ENCODE peak calls at places on chromosomes 13 and 19, in five cellular contexts. W, Y, X, P and B are unnamed samples. For H3K9me3, the result is how much of the 10 kb centered on the place peaks cover.

GRCh38 chr13:113077566-113077952 is 28.0 kb upstream of the F7 start:
- DNase-seq in W (no peak), Y (no peak), X (no peak), P (no peak), B (no peak)

GRCh38 chr19:42433503-42434260 is 6.5 kb upstream of the LIPE start:
- DNase-seq in W (no peak), Y (peak), X (peak), P (peak), B (peak)

GRCh38 chr13:99353836-99354235 is 46.6 kb upstream of the GPR183 start:
- DNase-seq in W (no peak), Y (peak), X (no peak), P (no peak), B (no peak)

GRCh38 chr13:90445179-90445578 is 902.3 kb upstream of the MIR17HG start:
- DNase-seq in W (no peak), Y (no peak), X (no peak), P (peak), B (no peak)

GRCh38 chr13:26425439-26426358 is 131.8 kb upstream of the WASF3 start:
- DNase-seq in W (no peak), Y (no peak), X (peak), P (no peak), B (no peak)

GRCh38 chr13:26882731-26883130 is 122.1 kb upstream of the GPR12 start:
- DNase-seq in W (no peak), Y (no peak), X (no peak), P (no peak), B (no peak)

GRCh38 chr19:38729653-38730469 is 14.4 kb downstream of the CAPN12 start:
- DNase-seq in W (no peak), Y (peak), X (peak), P (peak), B (peak)

GRCh38 chr19:18519962-18520847 is 1.7 kb downstream of the ELL start:
- DNase-seq in W (no peak), Y (peak), X (peak), P (peak), B (peak)

GRCh38 chr13:99367663-99368448 is 60.7 kb upstream of the GPR183 start:
- DNase-seq in W (no peak), Y (peak), X (no peak), P (no peak), B (no peak)

GRCh38 chr13:113192902-113193301 is 15.6 kb downstream of the PCID2 start:
- DNase-seq in W (no peak), Y (no peak), X (no peak), P (no peak), B (no peak)

GRCh38 chr13:94703721-94704314 is 8.5 kb downstream of the SOX21 start:
- DNase-seq in W (no peak), Y (peak), X (no peak), P (peak), B (no peak)

GRCh38 chr13:35140321-35140720 is 198.3 kb downstream of the NBEA start:
- DNase-seq in W (no peak), Y (no peak), X (no peak), P (no peak), B (no peak)

GRCh38 chr13:82758056-82758455 is 1124.2 kb downstream of the SLITRK1 start:
- DNase-seq in W (no peak), Y (peak), X (no peak), P (peak), B (no peak)

GRCh38 chr13:99743079-99743478 is 228.5 kb downstream of the ZIC5 start:
- DNase-seq in W (no peak), Y (peak), X (no peak), P (peak), B (no peak)

GRCh38 chr13:28159057-28159456 is 20.7 kb downstream of the PAN3 start:
- DNase-seq in W (no peak), Y (no peak), X (no peak), P (no peak), B (no peak)

GRCh38 chr13:86581711-86582110 is 782.5 kb upstream of the SLITRK6 start:
- DNase-seq in W (no peak), Y (no peak), X (no peak), P (no peak), B (no peak)

GRCh38 chr19:7139095-7139494 is 69.6 kb downstream of the ZNF557 start:
- DNase-seq in W (no peak), Y (no peak), X (no peak), P (no peak), B (no peak)

GRCh38 chr13:110856941-110857835 is 57.7 kb downstream of the ANKRD10 start:
- DNase-seq in W (no peak), Y (no peak), X (no peak), P (no peak), B (no peak)

GRCh38 chr13:39051157-39051556 is 12.9 kb downstream of the NHLRC3 start:
- DNase-seq in W (no peak), Y (no peak), X (no peak), P (peak), B (peak)

GRCh38 chr13:50901701-50902100 is 7.9 kb upstream of the RNASEH2B start:
- DNase-seq in W (no peak), Y (no peak), X (no peak), P (no peak), B (no peak)

GRCh38 chr19:7670790-7671189 is 1.9 kb downstream of the RETN start:
- DNase-seq in W (no peak), Y (peak), X (no peak), P (no peak), B (no peak)

GRCh38 chr13:100245099-100245498 is 156.2 kb downstream of the PCCA start:
- DNase-seq in W (no peak), Y (no peak), X (no peak), P (no peak), B (no peak)

GRCh38 chr19:23283925-23284324 is 33.7 kb upstream of the ZNF724 start:
- DNase-seq in W (no peak), Y (peak), X (peak), P (peak), B (peak)

GRCh38 chr13:95267662-95268369 is 33.4 kb downstream of the ABCC4 start:
- DNase-seq in W (no peak), Y (no peak), X (no peak), P (no peak), B (no peak)

GRCh38 chr19:8820234-8820633 is 11.9 kb downstream of the ZNF558 start:
- DNase-seq in W (no peak), Y (no peak), X (no peak), P (no peak), B (no peak)

GRCh38 chr13:42865703-42866102 is 84.3 kb downstream of the FAM216B start:
- DNase-seq in W (no peak), Y (no peak), X (no peak), P (no peak), B (no peak)

GRCh38 chr19:29781582-29782580 is 29.9 kb upstream of the CCNE1 start:
- DNase-seq in W (no peak), Y (no peak), X (no peak), P (no peak), B (no peak)

GRCh38 chr13:41306271-41307150 is 4.6 kb upstream of the NAA16 start:
- DNase-seq in W (no peak), Y (no peak), X (no peak), P (no peak), B (no peak)

GRCh38 chr13:101529419-101529818 is 76.9 kb downstream of the ITGBL1 start:
- DNase-seq in W (no peak), Y (no peak), X (no peak), P (no peak), B (no peak)

GRCh38 chr19:21835810-21836444 is at the start of gene ZNF43:
- DNase-seq in W (peak), Y (peak), X (peak), P (peak), B (peak)

GRCh38 chr19:1093811-1094553 is 1.2 kb downstream of the POLR2E start:
- DNase-seq in W (no peak), Y (no peak), X (no peak), P (no peak), B (no peak)

GRCh38 chr13:42119875-42120274 is 71.4 kb downstream of the DGKH start:
- DNase-seq in W (no peak), Y (no peak), X (no peak), P (no peak), B (no peak)

GRCh38 chr13:75217949-75218348 is 264.0 kb downstream of the TBC1D4 start:
- DNase-seq in W (no peak), Y (no peak), X (no peak), P (peak), B (no peak)

GRCh38 chr13:21673592-21674270 is 2.9 kb downstream of the FGF9 start:
- DNase-seq in W (no peak), Y (peak), X (no peak), P (peak), B (peak)

GRCh38 chr19:11581740-11582139 is 4.3 kb upstream of the ACP5 start:
- DNase-seq in W (no peak), Y (no peak), X (no peak), P (no peak), B (peak)

GRCh38 chr19:18629166-18630088 is 7.4 kb upstream of the KLHL26 start:
- DNase-seq in W (no peak), Y (no peak), X (no peak), P (peak), B (no peak)

GRCh38 chr19:47609885-47610545 is 1.1 kb downstream of the BICRA start:
- DNase-seq in W (no peak), Y (peak), X (peak), P (peak), B (peak)

GRCh38 chr13:66489586-66489985 is 740.5 kb downstream of the PCDH9 start:
- DNase-seq in W (no peak), Y (no peak), X (no peak), P (no peak), B (no peak)
- H3K4me3 ChIP-seq in W (no peak), Y (no peak), X (no peak), P (no peak), B (no peak)

GRCh38 chr19:36420961-36421748 is 2.7 kb upstream of the ZFP82 start:
- DNase-seq in W (no peak), Y (no peak), X (peak), P (peak), B (no peak)
- H3K27ac ChIP-seq in W (peak), Y (no peak), X (peak), P (no peak), B (no peak)

GRCh38 chr19:14719162-14719561 is 29.3 kb downstream of the ZNF333 start:
- DNase-seq in W (no peak), Y (no peak), X (no peak), P (no peak), B (no peak)
- H3K9me3 ChIP-seq in W (half or more), Y (half or more), X (half or more), P (under half), B (under half)

DNA sequence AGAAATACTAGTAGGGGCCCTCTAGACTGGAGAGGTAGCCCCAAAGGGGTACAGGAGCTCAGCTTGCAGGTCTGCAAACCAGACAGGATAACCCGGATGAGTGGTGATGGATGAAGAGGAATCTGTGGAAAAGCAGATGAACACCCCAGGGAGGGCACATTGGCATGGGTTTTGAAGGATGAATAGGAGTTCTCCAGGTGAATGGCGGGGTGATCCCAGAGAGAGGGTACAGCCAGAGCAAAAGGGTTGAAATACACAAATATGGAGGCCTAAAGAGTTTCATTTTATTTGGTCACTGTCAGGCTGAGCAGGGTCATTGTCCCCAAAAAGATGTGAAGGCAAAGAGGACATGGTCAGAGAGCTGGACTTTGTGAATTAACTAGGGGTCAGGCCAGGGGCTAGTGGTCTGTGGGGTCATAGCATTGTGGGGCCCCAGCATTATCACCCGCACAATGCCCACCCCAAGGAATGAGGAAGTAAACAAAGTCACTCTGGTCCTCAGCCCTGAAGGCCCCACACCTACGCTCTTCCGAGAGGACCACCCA is 4.8 kb downstream of the NR2F6 start:
- DNase-seq in W (no peak), Y (no peak), X (no peak), P (no peak), B (no peak)
- H3K4me3 ChIP-seq in W (no peak), Y (no peak), X (no peak), P (no peak), B (no peak)

GRCh38 chr19:43502419-43502976 is 2.0 kb downstream of the PHLDB3 start:
- DNase-seq in W (no peak), Y (no peak), X (no peak), P (no peak), B (no peak)
- H3K27ac ChIP-seq in W (no peak), Y (no peak), X (no peak), P (no peak), B (peak)

GRCh38 chr19:37127999-37128820 is 44.3 kb downstream of the ZNF585A start:
- DNase-seq in W (no peak), Y (no peak), X (no peak), P (no peak), B (no peak)
- H3K9me3 ChIP-seq in W (half or more), Y (half or more), X (half or more), P (half or more), B (half or more)

GRCh38 chr13:102597029-102598015 is 536 bp downstream of the TPP2 start:
- DNase-seq in W (no peak), Y (no peak), X (peak), P (peak), B (peak)

GRCh38 chr13:102598061-102598460 is 1.3 kb downstream of the TPP2 start:
- DNase-seq in W (no peak), Y (no peak), X (no peak), P (no peak), B (no peak)

GRCh38 chr13:102596147-102597028 is at the start of gene TPP2:
- DNase-seq in W (peak), Y (peak), X (peak), P (peak), B (peak)

GRCh38 chr13:102599451-102600012 is 2.7 kb downstream of the TPP2 start:
- DNase-seq in W (no peak), Y (no peak), X (no peak), P (no peak), B (peak)
- H3K4me3 ChIP-seq in W (no peak), Y (no peak), X (no peak), P (peak), B (peak)

DNA sequence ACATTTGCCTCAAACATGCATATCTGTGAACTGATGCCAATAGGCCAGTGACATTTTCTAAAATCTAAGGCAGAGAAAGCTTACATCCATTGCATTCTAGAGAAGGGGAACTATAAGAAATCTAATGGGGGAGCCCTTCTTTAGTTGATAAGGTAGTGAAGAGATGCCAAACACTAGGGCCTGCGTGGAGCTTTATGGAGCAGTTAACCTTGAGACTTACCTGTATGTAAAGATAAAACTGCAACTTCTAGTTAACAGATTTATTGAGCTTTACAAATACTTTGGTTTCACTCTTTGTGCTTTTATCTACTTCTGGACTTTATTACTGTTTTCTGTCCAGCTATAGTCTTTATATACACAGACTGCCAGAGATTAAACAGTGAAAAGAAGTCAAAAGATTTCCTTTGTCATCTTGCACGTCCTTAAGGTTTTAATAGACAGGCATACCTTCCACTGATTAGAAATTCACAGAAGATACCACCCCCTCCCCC is 457.6 kb downstream of the KLF12 start:
- DNase-seq in W (no peak), Y (no peak), X (no peak), P (no peak), B (no peak)
- H3K27ac ChIP-seq in W (no peak), Y (no peak), X (no peak), P (no peak), B (no peak)

DNA sequence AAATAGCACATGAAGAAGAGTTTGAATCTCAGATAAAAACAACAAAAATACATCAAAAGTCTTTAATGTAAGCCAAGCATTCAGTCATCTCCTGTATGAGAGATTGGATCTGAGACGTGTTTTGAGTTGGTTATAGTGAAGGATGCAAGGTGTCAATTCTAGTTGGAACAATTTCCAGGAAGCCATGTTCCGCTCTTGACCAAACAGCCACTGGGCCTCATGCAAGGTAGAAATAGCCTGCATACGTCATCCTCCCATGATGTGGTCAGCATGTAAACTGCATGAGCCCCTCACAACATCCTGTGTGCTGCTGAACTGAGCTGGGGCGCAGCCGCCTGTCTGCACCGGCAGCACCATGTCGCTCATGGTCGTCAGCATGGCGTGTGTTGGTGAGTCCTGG is at the start of gene KIR3DL3:
- DNase-seq in W (no peak), Y (no peak), X (no peak), P (no peak), B (no peak)
- H3K9me3 ChIP-seq in W (under half), Y (half or more), X (under half), P (under half), B (under half)